ENCODE peak calls at places on chromosomes 5 and 9, in six cellular contexts. K, M, W, J, X and T are unnamed samples.

GRCh38 chr5:112823656-112824055 is 37.4 kb upstream of the SRP19 start:
- DNase-seq in K (no peak), M (no peak), X (no peak), J (no peak), W (no peak), T (no peak)

GRCh38 chr9:33140406-33141360 is 26.5 kb downstream of the B4GALT1 start:
- DNase-seq in K (no peak), W (no peak), X (no peak), J (no peak), M (no peak), T (no peak)

GRCh38 chr9:34252016-34252415 is 73.2 kb downstream of the UBAP1 start:
- DNase-seq in X (no peak), M (no peak), J (no peak), K (no peak), W (no peak), T (no peak)

GRCh38 chr9:8863064-8863463 is 1063.5 kb upstream of the DMAC1 start:
- DNase-seq in W (no peak), X (no peak), K (no peak), J (no peak), M (no peak), T (no peak)

GRCh38 chr5:122137702-122138101 is 8.4 kb downstream of the ZNF474 start:
- DNase-seq in J (no peak), W (no peak), K (no peak), X (no peak), M (no peak), T (no peak)

GRCh38 chr9:35856206-35856605 is 14.0 kb downstream of the OR13J1 start:
- DNase-seq in M (no peak), X (no peak), K (no peak), W (no peak), J (no peak), T (no peak)

GRCh38 chr5:684771-685216 is 8.4 kb downstream of the TPPP start:
- DNase-seq in X (no peak), W (no peak), M (no peak), K (peak), J (no peak), T (no peak)

GRCh38 chr5:16461026-16461425 is 4.6 kb downstream of the ZNF622 start:
- DNase-seq in K (no peak), M (peak), W (no peak), X (no peak), J (no peak), T (no peak)

GRCh38 chr9:133864011-133864410 is 125.9 kb upstream of the SARDH start:
- DNase-seq in M (peak), W (no peak), K (no peak), J (no peak), X (peak), T (no peak)

GRCh38 chr9:120890415-120891254 is 13.6 kb upstream of the PHF19 start:
- DNase-seq in X (no peak), M (no peak), W (peak), J (no peak), K (no peak), T (peak)

GRCh38 chr9:126420148-126420547 is 93.5 kb downstream of the MVB12B start:
- DNase-seq in K (no peak), X (no peak), W (no peak), J (no peak), M (no peak), T (no peak)

GRCh38 chr5:32928761-32929160 is 217.6 kb downstream of the NPR3 start:
- DNase-seq in X (no peak), J (peak), W (no peak), K (no peak), M (peak), T (peak)

GRCh38 chr5:80250801-80251200 is 5.0 kb downstream of the SERINC5 start:
- DNase-seq in M (no peak), J (no peak), W (no peak), X (no peak), K (no peak), T (no peak)

GRCh38 chr9:115972802-115973201 is 180.8 kb upstream of the PAPPA start:
- DNase-seq in K (no peak), X (no peak), W (no peak), M (no peak), J (no peak), T (no peak)

GRCh38 chr9:124477211-124478013 is 27.2 kb downstream of the ADGRD2 start:
- DNase-seq in M (no peak), K (no peak), J (no peak), X (no peak), W (no peak), T (no peak)

GRCh38 chr5:107216587-107216986 is 454.1 kb downstream of the EFNA5 start:
- DNase-seq in M (peak), J (no peak), W (no peak), X (no peak), K (no peak), T (no peak)

GRCh38 chr5:166330061-166330460 is 1961.4 kb upstream of the WWC1 start:
- DNase-seq in M (no peak), W (no peak), K (no peak), J (no peak), X (no peak), T (no peak)

GRCh38 chr5:79255786-79256557 is 20.0 kb downstream of the JMY start:
- DNase-seq in X (no peak), W (no peak), K (no peak), M (peak), J (no peak), T (peak)

GRCh38 chr5:158635565-158635964 is 464.2 kb downstream of the EBF1 start:
- DNase-seq in M (no peak), W (no peak), J (no peak), K (no peak), X (no peak), T (no peak)

GRCh38 chr5:181234455-181235306 is 9.0 kb downstream of the RACK1 start:
- DNase-seq in W (no peak), K (no peak), M (no peak), J (no peak), X (no peak), T (no peak)

GRCh38 chr5:14218897-14219573 is 75.9 kb downstream of the TRIO start:
- DNase-seq in W (no peak), J (no peak), X (no peak), M (no peak), K (no peak), T (peak)

GRCh38 chr9:68515304-68516017 is 25.2 kb downstream of the TMEM252 start:
- DNase-seq in K (no peak), J (peak), W (no peak), M (peak), X (no peak), T (no peak)

GRCh38 chr5:104265531-104266130 is 703.0 kb upstream of the NUDT12 start:
- DNase-seq in M (no peak), J (no peak), K (no peak), X (no peak), W (no peak), T (no peak)

GRCh38 chr5:41856644-41857491 is 13.4 kb downstream of the OXCT1 start:
- DNase-seq in J (no peak), W (peak), X (peak), M (peak), K (no peak), T (peak)

GRCh38 chr9:108275906-108276305 is 579.9 kb downstream of the ACTL7B start:
- DNase-seq in J (no peak), K (no peak), X (no peak), M (peak), W (no peak), T (no peak)

GRCh38 chr5:110932755-110933488 is 138.6 kb upstream of the TSLP start:
- DNase-seq in X (no peak), J (no peak), M (no peak), K (no peak), W (no peak), T (no peak)

GRCh38 chr5:118606940-118607339 is 381.4 kb downstream of the DTWD2 start:
- DNase-seq in W (no peak), X (no peak), J (no peak), M (no peak), K (peak), T (no peak)

GRCh38 chr9:84894859-84895258 is 225.3 kb downstream of the NTRK2 start:
- DNase-seq in K (no peak), X (no peak), W (no peak), J (no peak), M (no peak), T (no peak)

GRCh38 chr9:99637640-99638039 is 184.0 kb upstream of the NR4A3 start:
- DNase-seq in W (no peak), J (no peak), M (no peak), X (no peak), K (no peak), T (no peak)

GRCh38 chr9:124510650-124511425 is 3.6 kb upstream of the NR5A1 start:
- DNase-seq in M (no peak), W (no peak), K (no peak), X (no peak), J (no peak), T (no peak)

GRCh38 chr9:21570643-21571275 is 88.6 kb upstream of the IFNE start:
- DNase-seq in J (no peak), M (no peak), W (no peak), X (no peak), K (no peak), T (no peak)

GRCh38 chr5:115124741-115125140 is 45.0 kb downstream of the TRIM36 start:
- DNase-seq in J (no peak), K (no peak), W (no peak), X (no peak), M (no peak), T (no peak)

GRCh38 chr9:32942755-32943460 is 58.5 kb downstream of the APTX start:
- DNase-seq in W (no peak), J (no peak), M (no peak), X (no peak), K (no peak), T (no peak)

GRCh38 chr5:3606121-3606831 is 10.6 kb downstream of the IRX1 start:
- DNase-seq in M (no peak), K (no peak), W (no peak), J (no peak), X (no peak), T (peak)

GRCh38 chr9:37870799-37871176 is 33.1 kb downstream of the SLC25A51 start:
- DNase-seq in K (no peak), W (no peak), M (no peak), X (no peak), J (no peak), T (no peak)

GRCh38 chr5:51387854-51388320 is 4.6 kb downstream of the ISL1 start:
- DNase-seq in K (no peak), X (no peak), W (no peak), M (no peak), J (no peak), T (no peak)

GRCh38 chr5:136510481-136510880 is 145.1 kb upstream of the TRPC7 start:
- DNase-seq in K (no peak), W (no peak), M (no peak), X (no peak), J (no peak), T (no peak)

GRCh38 chr5:125559296-125559695 is 812.9 kb upstream of the ZNF608 start:
- DNase-seq in W (no peak), X (no peak), K (peak), J (peak), M (peak), T (peak)